ENCODE peak calls at places on chromosome 9, in eight cellular contexts. One of them, this sample, is unnamed.

GRCh38 chr9:74771262-74771585 is 116.5 kb downstream of the TRPM6 start:
- DNase-seq in stomach: no peak
- DNase-seq in mesothelial cell of epicardium: no peak
- DNase-seq in astrocyte of the spinal cord: no peak
- DNase-seq in cardiac muscle cell: no peak
- DNase-seq in HFFc6: no peak
- DNase-seq in B cell: no peak
- DNase-seq in ovary: no peak
- DNase-seq in this sample: no peak

GRCh38 chr9:89715318-89715858 is 110.6 kb downstream of the GADD45G start:
- DNase-seq in B cell: no peak
- DNase-seq in astrocyte of the spinal cord: no peak
- DNase-seq in ovary: no peak
- DNase-seq in stomach: no peak
- DNase-seq in HFFc6: no peak
- DNase-seq in cardiac muscle cell: no peak
- DNase-seq in mesothelial cell of epicardium: no peak
- DNase-seq in this sample: no peak

GRCh38 chr9:113572076-113572861 is 108.7 kb downstream of the RGS3 start:
- DNase-seq in ovary: peak
- DNase-seq in astrocyte of the spinal cord: no peak
- DNase-seq in HFFc6: no peak
- DNase-seq in cardiac muscle cell: peak
- DNase-seq in B cell: no peak
- DNase-seq in mesothelial cell of epicardium: no peak
- DNase-seq in stomach: no peak
- DNase-seq in this sample: no peak

GRCh38 chr9:114312513-114312875 is 10.4 kb upstream of the ORM1 start:
- DNase-seq in mesothelial cell of epicardium: no peak
- DNase-seq in astrocyte of the spinal cord: no peak
- DNase-seq in cardiac muscle cell: no peak
- DNase-seq in HFFc6: no peak
- DNase-seq in ovary: no peak
- DNase-seq in B cell: no peak
- DNase-seq in stomach: peak
- DNase-seq in this sample: no peak

GRCh38 chr9:115653231-115653630 is 500.4 kb upstream of the PAPPA start:
- DNase-seq in ovary: no peak
- DNase-seq in cardiac muscle cell: peak
- DNase-seq in HFFc6: peak
- DNase-seq in astrocyte of the spinal cord: peak
- DNase-seq in mesothelial cell of epicardium: no peak
- DNase-seq in stomach: no peak
- DNase-seq in B cell: no peak
- DNase-seq in this sample: no peak

GRCh38 chr9:30536494-30536893 is 1847.9 kb upstream of the ACO1 start:
- DNase-seq in ovary: no peak
- DNase-seq in cardiac muscle cell: no peak
- DNase-seq in astrocyte of the spinal cord: no peak
- DNase-seq in B cell: no peak
- DNase-seq in stomach: no peak
- DNase-seq in HFFc6: no peak
- DNase-seq in mesothelial cell of epicardium: no peak
- DNase-seq in this sample: no peak

GRCh38 chr9:34592895-34593601 is 3.5 kb upstream of the CNTFR start:
- DNase-seq in cardiac muscle cell: no peak
- DNase-seq in ovary: peak
- DNase-seq in B cell: no peak
- DNase-seq in HFFc6: no peak
- DNase-seq in mesothelial cell of epicardium: no peak
- DNase-seq in stomach: peak
- DNase-seq in astrocyte of the spinal cord: no peak
- DNase-seq in this sample: no peak

GRCh38 chr9:134328341-134328840 is 2.1 kb downstream of the RXRA start:
- DNase-seq in HFFc6: no peak
- DNase-seq in stomach: peak
- DNase-seq in mesothelial cell of epicardium: no peak
- DNase-seq in cardiac muscle cell: no peak
- DNase-seq in astrocyte of the spinal cord: no peak
- DNase-seq in B cell: no peak
- DNase-seq in ovary: no peak
- DNase-seq in this sample: no peak

GRCh38 chr9:134618823-134619454 is 22.7 kb upstream of the COL5A1 start:
- DNase-seq in HFFc6: no peak
- DNase-seq in B cell: no peak
- DNase-seq in ovary: peak
- DNase-seq in mesothelial cell of epicardium: peak
- DNase-seq in astrocyte of the spinal cord: no peak
- DNase-seq in stomach: no peak
- DNase-seq in cardiac muscle cell: no peak
- DNase-seq in this sample: peak

GRCh38 chr9:134178781-134179551 is 14.6 kb upstream of the RNU6ATAC start:
- DNase-seq in ovary: peak
- DNase-seq in astrocyte of the spinal cord: peak
- DNase-seq in mesothelial cell of epicardium: peak
- DNase-seq in B cell: no peak
- DNase-seq in HFFc6: no peak
- DNase-seq in stomach: no peak
- DNase-seq in cardiac muscle cell: peak
- DNase-seq in this sample: peak

GRCh38 chr9:26947736-26948135 is 694 bp upstream of the PLAA start:
- DNase-seq in HFFc6: no peak
- DNase-seq in ovary: no peak
- DNase-seq in cardiac muscle cell: no peak
- DNase-seq in astrocyte of the spinal cord: no peak
- DNase-seq in mesothelial cell of epicardium: no peak
- DNase-seq in stomach: no peak
- DNase-seq in B cell: no peak
- DNase-seq in this sample: no peak

GRCh38 chr9:33867747-33868429 is 50.9 kb downstream of the UBE2R2 start:
- DNase-seq in astrocyte of the spinal cord: peak
- DNase-seq in stomach: no peak
- DNase-seq in B cell: no peak
- DNase-seq in mesothelial cell of epicardium: no peak
- DNase-seq in ovary: peak
- DNase-seq in HFFc6: peak
- DNase-seq in cardiac muscle cell: no peak
- DNase-seq in this sample: no peak

GRCh38 chr9:94054731-94055130 is 29.5 kb upstream of the PTPDC1 start:
- DNase-seq in cardiac muscle cell: peak
- DNase-seq in HFFc6: no peak
- DNase-seq in astrocyte of the spinal cord: no peak
- DNase-seq in stomach: no peak
- DNase-seq in mesothelial cell of epicardium: no peak
- DNase-seq in ovary: no peak
- DNase-seq in B cell: no peak
- DNase-seq in this sample: no peak

GRCh38 chr9:121896545-121896943 is 196.6 kb downstream of the TTLL11 start:
- DNase-seq in astrocyte of the spinal cord: no peak
- DNase-seq in stomach: no peak
- DNase-seq in mesothelial cell of epicardium: no peak
- DNase-seq in cardiac muscle cell: no peak
- DNase-seq in ovary: no peak
- DNase-seq in B cell: no peak
- DNase-seq in HFFc6: no peak
- DNase-seq in this sample: no peak

GRCh38 chr9:102779341-102779740 is 215.8 kb upstream of the CYLC2 start:
- DNase-seq in mesothelial cell of epicardium: no peak
- DNase-seq in cardiac muscle cell: no peak
- DNase-seq in astrocyte of the spinal cord: peak
- DNase-seq in B cell: no peak
- DNase-seq in HFFc6: no peak
- DNase-seq in stomach: no peak
- DNase-seq in ovary: no peak
- DNase-seq in this sample: no peak

GRCh38 chr9:128394404-128395168 is 23.4 kb downstream of the URM1 start:
- DNase-seq in mesothelial cell of epicardium: no peak
- DNase-seq in ovary: no peak
- DNase-seq in B cell: no peak
- DNase-seq in stomach: no peak
- DNase-seq in astrocyte of the spinal cord: no peak
- DNase-seq in cardiac muscle cell: no peak
- DNase-seq in HFFc6: no peak
- DNase-seq in this sample: no peak

GRCh38 chr9:14400658-14400995 is 86.7 kb upstream of the NFIB start:
- DNase-seq in astrocyte of the spinal cord: peak
- DNase-seq in mesothelial cell of epicardium: no peak
- DNase-seq in stomach: peak
- DNase-seq in cardiac muscle cell: peak
- DNase-seq in HFFc6: peak
- DNase-seq in B cell: no peak
- DNase-seq in ovary: peak
- DNase-seq in this sample: no peak

GRCh38 chr9:69104830-69105527 is 69.1 kb upstream of the TJP2 start:
- DNase-seq in B cell: no peak
- DNase-seq in mesothelial cell of epicardium: no peak
- DNase-seq in ovary: no peak
- DNase-seq in astrocyte of the spinal cord: no peak
- DNase-seq in stomach: peak
- DNase-seq in cardiac muscle cell: no peak
- DNase-seq in HFFc6: no peak
- DNase-seq in this sample: no peak

GRCh38 chr9:75993434-75993833 is 103.0 kb downstream of the PCSK5 start:
- DNase-seq in astrocyte of the spinal cord: peak
- DNase-seq in B cell: no peak
- DNase-seq in HFFc6: no peak
- DNase-seq in mesothelial cell of epicardium: no peak
- DNase-seq in ovary: no peak
- DNase-seq in cardiac muscle cell: peak
- DNase-seq in stomach: no peak
- DNase-seq in this sample: no peak

GRCh38 chr9:124354364-124355031 is 60.7 kb downstream of the PSMB7 start:
- DNase-seq in HFFc6: no peak
- DNase-seq in stomach: no peak
- DNase-seq in astrocyte of the spinal cord: no peak
- DNase-seq in mesothelial cell of epicardium: no peak
- DNase-seq in B cell: no peak
- DNase-seq in cardiac muscle cell: no peak
- DNase-seq in ovary: no peak
- DNase-seq in this sample: no peak

DNA sequence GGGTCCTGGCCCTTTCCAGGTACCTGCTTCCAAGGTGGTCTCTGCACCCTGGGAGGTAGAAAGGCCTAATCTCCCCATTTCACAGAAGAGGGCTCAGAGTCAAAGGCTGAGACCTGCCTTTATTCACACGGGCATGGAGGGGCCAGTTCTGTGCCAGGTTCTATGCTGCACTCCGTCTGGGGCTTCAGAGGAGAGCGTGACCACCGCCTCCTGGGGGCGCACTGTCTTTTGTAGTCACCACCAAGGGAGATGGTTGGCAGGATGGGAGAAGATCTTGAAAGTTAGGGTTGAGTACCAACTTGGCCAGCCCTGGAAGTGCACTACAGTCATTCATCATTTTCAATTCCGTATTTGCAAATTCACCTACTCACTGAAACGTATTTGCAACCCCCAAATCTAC is 23.7 kb upstream of the PRDM12 start:
- DNase-seq in B cell: no peak
- DNase-seq in astrocyte of the spinal cord: no peak
- DNase-seq in cardiac muscle cell: no peak
- DNase-seq in mesothelial cell of epicardium: no peak
- DNase-seq in HFFc6: no peak
- DNase-seq in ovary: no peak
- DNase-seq in stomach: no peak
- DNase-seq in this sample: no peak
- TF ChIP-seq CTCF in B cell: no peak
- TF ChIP-seq CTCF in astrocyte of the spinal cord: no peak
- TF ChIP-seq CTCF in cardiac muscle cell: no peak
- TF ChIP-seq CTCF in mesothelial cell of epicardium: no peak
- TF ChIP-seq CTCF in HFFc6: no peak
- TF ChIP-seq CTCF in ovary: no peak
- TF ChIP-seq CTCF in stomach: no peak
- TF ChIP-seq CTCF in this sample: no peak

GRCh38 chr9:96025995-96026572 is 150.6 kb downstream of the ERCC6L2 start:
- DNase-seq in HFFc6: no peak
- DNase-seq in astrocyte of the spinal cord: no peak
- DNase-seq in B cell: no peak
- DNase-seq in stomach: no peak
- DNase-seq in cardiac muscle cell: no peak
- DNase-seq in ovary: no peak
- DNase-seq in mesothelial cell of epicardium: no peak
- DNase-seq in this sample: no peak
- TF ChIP-seq CTCF in HFFc6: peak
- TF ChIP-seq CTCF in astrocyte of the spinal cord: peak
- TF ChIP-seq CTCF in B cell: no peak
- TF ChIP-seq CTCF in stomach: no peak
- TF ChIP-seq CTCF in cardiac muscle cell: peak
- TF ChIP-seq CTCF in ovary: no peak
- TF ChIP-seq CTCF in mesothelial cell of epicardium: no peak
- TF ChIP-seq CTCF in this sample: peak

DNA sequence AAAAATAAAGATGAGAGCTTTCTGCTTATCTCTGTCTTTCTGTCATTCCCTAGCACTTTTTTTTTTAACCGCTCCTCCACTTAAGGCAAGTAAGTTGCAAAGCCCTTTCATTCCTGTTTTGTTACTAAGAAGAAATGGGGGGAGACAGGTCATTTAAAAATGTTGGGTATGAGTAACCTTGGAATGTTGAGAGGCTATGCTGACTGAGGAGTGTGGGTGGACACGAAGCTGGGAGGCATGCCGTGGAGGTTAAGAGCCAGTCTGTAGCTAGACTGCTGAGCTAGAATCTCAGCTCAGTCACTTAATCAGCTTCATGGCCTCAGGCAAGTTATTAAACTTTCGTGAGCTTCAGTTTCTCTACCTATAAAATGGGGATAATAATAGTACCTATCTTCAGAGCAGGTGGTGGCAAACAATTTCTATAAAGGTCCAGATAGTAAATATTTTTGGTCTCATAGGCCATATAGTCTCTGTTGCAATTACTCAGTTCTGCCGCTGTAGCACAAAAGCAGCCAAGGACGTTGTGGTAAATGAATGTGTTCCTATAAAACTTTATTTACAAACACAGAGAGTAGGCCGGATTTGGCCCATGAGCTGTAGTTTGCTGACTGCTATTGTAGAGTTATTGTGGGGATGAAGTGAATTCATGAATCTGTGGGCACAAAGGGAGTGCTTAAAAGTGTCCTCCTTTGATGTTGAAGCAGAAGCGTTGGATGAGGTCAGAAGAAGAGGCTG is 220.0 kb downstream of the GABBR2 start:
- DNase-seq in stomach: no peak
- DNase-seq in astrocyte of the spinal cord: peak
- DNase-seq in HFFc6: peak
- DNase-seq in cardiac muscle cell: peak
- DNase-seq in B cell: no peak
- DNase-seq in ovary: no peak
- DNase-seq in mesothelial cell of epicardium: no peak
- DNase-seq in this sample: no peak
- TF ChIP-seq CTCF in stomach: no peak
- TF ChIP-seq CTCF in astrocyte of the spinal cord: no peak
- TF ChIP-seq CTCF in HFFc6: peak
- TF ChIP-seq CTCF in cardiac muscle cell: peak
- TF ChIP-seq CTCF in B cell: no peak
- TF ChIP-seq CTCF in ovary: no peak
- TF ChIP-seq CTCF in mesothelial cell of epicardium: no peak
- TF ChIP-seq CTCF in this sample: no peak

DNA sequence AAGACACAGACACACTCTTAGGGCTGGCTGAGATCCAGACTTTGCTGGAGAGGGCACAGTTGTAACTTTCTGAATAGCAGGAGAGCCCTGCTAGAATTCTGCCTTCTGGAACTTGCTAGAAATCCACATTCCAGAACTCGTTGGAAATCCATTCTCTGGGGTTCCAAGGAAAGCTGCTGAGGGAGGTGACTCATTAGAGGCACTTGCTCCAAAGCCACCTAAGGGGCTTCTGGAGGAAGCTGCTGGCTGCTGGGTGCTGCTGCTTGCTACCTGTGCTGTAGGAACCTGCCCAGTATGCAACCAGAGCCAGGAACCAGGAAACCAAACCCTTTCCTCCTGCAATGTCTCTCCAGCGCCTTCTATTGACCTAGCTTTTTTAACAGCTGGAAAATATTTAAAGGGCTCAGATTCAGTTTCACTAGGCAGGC is 4.1 kb upstream of the TLE4 start:
- DNase-seq in cardiac muscle cell: no peak
- DNase-seq in stomach: no peak
- DNase-seq in B cell: no peak
- DNase-seq in ovary: no peak
- DNase-seq in astrocyte of the spinal cord: no peak
- DNase-seq in HFFc6: peak
- DNase-seq in mesothelial cell of epicardium: no peak
- DNase-seq in this sample: no peak
- TF ChIP-seq CTCF in cardiac muscle cell: no peak
- TF ChIP-seq CTCF in stomach: no peak
- TF ChIP-seq CTCF in B cell: no peak
- TF ChIP-seq CTCF in ovary: no peak
- TF ChIP-seq CTCF in astrocyte of the spinal cord: no peak
- TF ChIP-seq CTCF in HFFc6: peak
- TF ChIP-seq CTCF in mesothelial cell of epicardium: no peak
- TF ChIP-seq CTCF in this sample: no peak

This sample was measured in type B pancreatic cell.